ENCODE peak calls at places on chromosomes 3 and 15, in six cellular contexts. S is fibroblast of lung, C is gastrocnemius medialis, U is kidney epithelial cell, J is esophagus muscularis mucosa, D is bronchial epithelial cell. Q is an unnamed sample.

GRCh38 chr15:93829115-93829849 is 402.1 kb upstream of the MCTP2 start:
- DNase-seq in S (no peak), D (peak; percentile 100), U (peak; percentile 28), J (no peak), C (no peak), Q (no peak)

GRCh38 chr3:149933008-149933407 is 37.7 kb downstream of the PFN2 start:
- DNase-seq in J (no peak), D (no peak), C (no peak), U (no peak), S (no peak), Q (no peak)

GRCh38 chr3:15796331-15796730 is 1.4 kb downstream of the ANKRD28 start:
- DNase-seq in D (peak; percentile 62), U (no peak), J (no peak), C (no peak), S (no peak), Q (no peak)

GRCh38 chr3:171193693-171194092 is 167.2 kb upstream of the SLC2A2 start:
- DNase-seq in U (no peak), S (no peak), J (no peak), D (peak; percentile 50), C (no peak), Q (no peak)

GRCh38 chr15:85749261-85750151 is 45.2 kb downstream of the KLHL25 start:
- DNase-seq in J (no peak), U (no peak), S (peak; percentile 29), C (peak; percentile 53), D (no peak), Q (no peak)

GRCh38 chr15:89402406-89402805 is 67.8 kb upstream of the POLG start:
- DNase-seq in S (no peak), J (no peak), U (no peak), C (no peak), D (no peak), Q (no peak)

GRCh38 chr3:79139395-79140060 is 628.3 kb downstream of the ROBO1 start:
- DNase-seq in J (no peak), S (no peak), C (no peak), D (no peak), U (no peak), Q (no peak)

GRCh38 chr3:107412376-107412775 is 35.1 kb downstream of the CCDC54 start:
- DNase-seq in S (no peak), J (no peak), D (no peak), U (no peak), C (no peak), Q (no peak)

GRCh38 chr3:10933958-10934481 is 58.5 kb upstream of the SLC6A1 start:
- DNase-seq in D (peak; percentile 88), U (no peak), C (no peak), J (no peak), S (peak; percentile 15), Q (no peak)
- TF ChIP-seq CTCF in D (peak; percentile 8), U (no peak), C (no peak), J (no peak), S (no peak), Q (no peak)

GRCh38 chr3:45332901-45333407 is 55.4 kb upstream of the LARS2 start:
- DNase-seq in J (no peak), S (no peak), C (no peak), D (no peak), U (no peak), Q (no peak)

GRCh38 chr3:45329779-45330305 is 58.5 kb upstream of the LARS2 start:
- DNase-seq in S (no peak), D (no peak), U (no peak), J (no peak), C (no peak), Q (no peak)

GRCh38 chr3:45333549-45333948 is 54.8 kb upstream of the LARS2 start:
- DNase-seq in U (no peak), S (no peak), J (no peak), C (no peak), D (peak; percentile 9), Q (no peak)

GRCh38 chr3:45332493-45332892 is 55.9 kb upstream of the LARS2 start:
- DNase-seq in D (no peak), J (no peak), S (no peak), U (no peak), C (no peak), Q (no peak)

DNA sequence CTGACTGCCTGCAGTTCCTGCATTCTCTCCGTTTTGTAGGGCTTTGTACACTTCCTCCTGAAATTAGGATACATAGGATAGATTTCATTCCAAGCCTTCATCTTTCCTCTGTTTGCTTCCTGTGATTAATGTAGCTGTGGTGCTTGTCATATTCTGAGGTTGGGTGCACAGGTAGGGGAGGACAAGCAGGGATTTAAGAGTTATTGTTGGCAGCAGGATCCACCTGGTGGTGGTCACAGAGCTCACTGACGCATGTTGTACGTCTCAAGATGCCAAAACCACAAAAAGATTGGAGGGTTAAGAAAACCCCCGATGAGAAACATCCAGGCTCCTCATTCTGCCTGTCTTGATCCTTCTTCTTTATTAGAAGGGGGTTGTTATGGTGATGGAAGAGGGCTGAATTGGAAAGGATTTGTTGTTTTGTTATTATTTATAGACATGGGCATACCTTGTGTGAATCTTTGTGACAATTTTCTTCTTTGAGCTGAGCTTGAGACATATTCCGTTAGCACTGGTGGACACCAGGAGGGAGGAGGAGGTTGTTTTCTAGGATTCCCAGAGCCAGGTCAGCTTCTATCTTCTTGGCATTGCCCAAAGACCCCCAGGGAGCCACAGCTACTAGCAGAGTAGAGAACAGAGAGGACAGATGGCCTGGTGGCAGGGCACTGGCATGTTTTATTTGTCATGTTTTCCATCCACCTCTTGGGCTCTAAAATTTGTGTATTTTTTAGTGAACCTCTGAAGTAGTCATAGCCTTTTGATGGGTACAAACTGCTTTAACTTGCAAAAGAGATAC is 57.7 kb upstream of the LARS2 start:
- DNase-seq in S (no peak), C (no peak), U (no peak), J (no peak), D (no peak), Q (no peak)
- TF ChIP-seq CTCF in S (no peak), C (no peak), U (no peak), J (no peak), D (no peak), Q (no peak)

GRCh38 chr3:72011495-72011894 is 226.5 kb upstream of the PROK2 start:
- DNase-seq in U (peak; percentile 21), C (no peak), J (no peak), S (no peak), D (no peak), Q (no peak)

GRCh38 chr3:72008226-72008996 is 223.5 kb upstream of the PROK2 start:
- DNase-seq in S (peak; percentile 48), J (no peak), U (no peak), C (no peak), D (no peak), Q (no peak)

GRCh38 chr3:72013104-72013503 is 228.2 kb upstream of the PROK2 start:
- DNase-seq in S (no peak), C (no peak), J (no peak), D (no peak), U (no peak), Q (no peak)

GRCh38 chr3:72012376-72012775 is 227.4 kb upstream of the PROK2 start:
- DNase-seq in D (no peak), S (no peak), J (no peak), C (no peak), U (no peak), Q (no peak)

DNA sequence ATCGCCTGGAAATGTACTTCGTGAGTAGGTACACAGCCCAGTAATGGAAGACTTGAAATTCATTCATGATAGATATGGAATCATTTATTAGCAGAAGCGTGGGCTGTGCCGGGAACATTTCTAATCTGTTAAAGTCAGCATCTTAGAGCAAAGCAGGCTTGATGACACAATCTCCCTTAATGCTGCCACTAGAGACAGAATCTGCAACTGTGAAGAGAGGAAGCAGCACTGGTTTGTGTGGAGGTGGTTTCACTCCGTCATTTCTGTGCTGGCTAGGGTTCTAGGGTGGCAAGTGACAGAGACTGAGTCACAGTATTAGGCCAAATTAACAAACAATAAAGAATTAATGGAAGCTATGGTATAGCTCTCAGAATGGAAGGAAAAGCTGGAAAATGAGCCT is 225.1 kb upstream of the PROK2 start:
- DNase-seq in S (no peak), U (no peak), C (no peak), D (no peak), J (no peak), Q (peak; percentile 31)
- TF ChIP-seq CTCF in S (no peak), U (no peak), C (no peak), D (no peak), J (no peak), Q (peak; percentile 14)

GRCh38 chr3:138862531-138862923 is 27.8 kb upstream of the PIK3CB start:
- DNase-seq in J (no peak), U (no peak), C (no peak), D (peak; percentile 51), S (no peak), Q (no peak)
- TF ChIP-seq CTCF in J (no peak), U (no peak), C (no peak), D (no peak), S (no peak), Q (no peak)

GRCh38 chr3:170077406-170077805 is 39.6 kb downstream of the GPR160 start:
- DNase-seq in U (no peak), D (no peak), C (no peak), S (no peak), J (no peak), Q (no peak)

GRCh38 chr3:170079466-170080165 is 41.8 kb downstream of the GPR160 start:
- DNase-seq in S (peak; percentile 9), C (no peak), D (no peak), U (peak; percentile 43), J (no peak), Q (no peak)

GRCh38 chr3:170080605-170081004 is 42.8 kb downstream of the GPR160 start:
- DNase-seq in J (no peak), C (no peak), S (no peak), D (no peak), U (no peak), Q (no peak)

GRCh38 chr3:170076715-170077238 is 39.0 kb downstream of the GPR160 start:
- DNase-seq in U (no peak), C (no peak), D (no peak), S (peak; percentile 69), J (no peak), Q (no peak)

GRCh38 chr3:170078620-170079281 is 41.0 kb downstream of the GPR160 start:
- DNase-seq in D (no peak), C (no peak), S (no peak), U (no peak), J (no peak), Q (no peak)
- TF ChIP-seq CTCF in D (no peak), C (no peak), S (no peak), U (peak; percentile 18), J (no peak), Q (peak; percentile 13)

DNA sequence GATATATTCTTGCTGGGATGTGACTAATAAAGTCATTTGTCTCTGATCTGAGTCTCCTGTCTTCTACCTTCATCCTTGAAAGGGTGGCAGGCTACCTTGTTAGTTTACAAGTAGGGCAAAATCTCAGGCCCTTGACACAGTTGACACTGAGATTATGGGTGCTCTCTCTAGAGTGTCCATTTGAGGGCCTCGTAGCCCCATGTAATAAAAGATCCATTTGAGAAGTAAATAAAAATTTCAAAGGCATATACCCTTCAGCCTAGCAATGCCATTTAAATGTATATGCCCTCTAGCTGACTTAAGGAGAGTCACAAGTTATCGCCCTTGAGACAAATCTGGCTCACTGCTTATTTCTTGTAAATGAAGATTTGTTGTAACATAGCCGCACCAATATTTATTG is 98.6 kb downstream of the TCF12 start:
- DNase-seq in D (no peak), C (no peak), J (no peak), S (peak; percentile 42), U (no peak), Q (peak; percentile 7)
- TF ChIP-seq CTCF in D (no peak), C (no peak), J (no peak), S (peak; percentile 17), U (no peak), Q (peak; percentile 31)